ENCODE peak calls at places on chromosomes 13 and 19, in six cellular contexts. One of them, this sample, is unnamed.

GRCh38 chr19:1173160-1173844 is 766 bp downstream of the SBNO2 start:
- DNase-seq in effector CD4-positive, alpha-beta T cell: no peak
- DNase-seq in astrocyte: no peak
- DNase-seq in T follicular helper cell: no peak
- DNase-seq in NCI-H1930: no peak
- DNase-seq in K562: peak
- DNase-seq in this sample: no peak

GRCh38 chr19:17385878-17386611 is 8.0 kb downstream of the CCDC194 start:
- DNase-seq in astrocyte: no peak
- DNase-seq in T follicular helper cell: peak
- DNase-seq in K562: peak
- DNase-seq in effector CD4-positive, alpha-beta T cell: peak
- DNase-seq in NCI-H1930: peak
- DNase-seq in this sample: peak

GRCh38 chr13:42396501-42396900 is 124.5 kb downstream of the AKAP11 start:
- DNase-seq in effector CD4-positive, alpha-beta T cell: peak
- DNase-seq in K562: no peak
- DNase-seq in T follicular helper cell: peak
- DNase-seq in NCI-H1930: no peak
- DNase-seq in astrocyte: no peak
- DNase-seq in this sample: no peak

GRCh38 chr13:50592412-50593145 is 250.9 kb downstream of the DLEU7 start:
- DNase-seq in effector CD4-positive, alpha-beta T cell: no peak
- DNase-seq in NCI-H1930: no peak
- DNase-seq in astrocyte: peak
- DNase-seq in T follicular helper cell: no peak
- DNase-seq in K562: no peak
- DNase-seq in this sample: no peak

GRCh38 chr19:11181488-11181887 is 15.9 kb downstream of the KANK2 start:
- DNase-seq in astrocyte: no peak
- DNase-seq in T follicular helper cell: no peak
- DNase-seq in K562: no peak
- DNase-seq in NCI-H1930: no peak
- DNase-seq in effector CD4-positive, alpha-beta T cell: no peak
- DNase-seq in this sample: no peak

GRCh38 chr19:41373993-41374392 is 2.3 kb upstream of the TMEM91 start:
- DNase-seq in T follicular helper cell: no peak
- DNase-seq in NCI-H1930: peak
- DNase-seq in astrocyte: peak
- DNase-seq in effector CD4-positive, alpha-beta T cell: no peak
- DNase-seq in K562: no peak
- DNase-seq in this sample: peak

GRCh38 chr13:95697052-95697680 is 20.2 kb downstream of the DNAJC3 start:
- DNase-seq in K562: no peak
- DNase-seq in NCI-H1930: no peak
- DNase-seq in T follicular helper cell: no peak
- DNase-seq in effector CD4-positive, alpha-beta T cell: no peak
- DNase-seq in astrocyte: no peak
- DNase-seq in this sample: no peak

GRCh38 chr13:49046002-49046401 is 70.3 kb downstream of the FNDC3A start:
- DNase-seq in astrocyte: peak
- DNase-seq in K562: no peak
- DNase-seq in NCI-H1930: no peak
- DNase-seq in effector CD4-positive, alpha-beta T cell: no peak
- DNase-seq in T follicular helper cell: no peak
- DNase-seq in this sample: no peak

GRCh38 chr19:49689133-49690072 is at the start of gene ADM5:
- DNase-seq in T follicular helper cell: no peak
- DNase-seq in K562: no peak
- DNase-seq in effector CD4-positive, alpha-beta T cell: no peak
- DNase-seq in astrocyte: no peak
- DNase-seq in NCI-H1930: peak
- DNase-seq in this sample: peak

GRCh38 chr19:35213678-35214632 is 14.6 kb downstream of the FAM187B start:
- DNase-seq in T follicular helper cell: peak
- DNase-seq in NCI-H1930: no peak
- DNase-seq in K562: no peak
- DNase-seq in astrocyte: peak
- DNase-seq in effector CD4-positive, alpha-beta T cell: peak
- DNase-seq in this sample: peak

GRCh38 chr19:45098521-45099464 is 5.8 kb downstream of the PPP1R37 start:
- DNase-seq in T follicular helper cell: no peak
- DNase-seq in K562: no peak
- DNase-seq in astrocyte: peak
- DNase-seq in NCI-H1930: no peak
- DNase-seq in effector CD4-positive, alpha-beta T cell: no peak
- DNase-seq in this sample: peak

GRCh38 chr13:51524312-51524711 is 60.0 kb upstream of the WDFY2 start:
- DNase-seq in T follicular helper cell: no peak
- DNase-seq in astrocyte: no peak
- DNase-seq in K562: no peak
- DNase-seq in effector CD4-positive, alpha-beta T cell: no peak
- DNase-seq in NCI-H1930: peak
- DNase-seq in this sample: no peak

GRCh38 chr19:45677351-45678230 is 9.6 kb downstream of the GIPR start:
- DNase-seq in NCI-H1930: no peak
- DNase-seq in astrocyte: peak
- DNase-seq in K562: peak
- DNase-seq in T follicular helper cell: peak
- DNase-seq in effector CD4-positive, alpha-beta T cell: peak
- DNase-seq in this sample: peak

GRCh38 chr13:51935326-51936171 is 73.8 kb downstream of the CCDC70 start:
- DNase-seq in K562: peak
- DNase-seq in effector CD4-positive, alpha-beta T cell: no peak
- DNase-seq in astrocyte: no peak
- DNase-seq in NCI-H1930: no peak
- DNase-seq in T follicular helper cell: no peak
- DNase-seq in this sample: peak

GRCh38 chr19:18097217-18097992 is at the start of gene MAST3:
- DNase-seq in NCI-H1930: peak
- DNase-seq in T follicular helper cell: peak
- DNase-seq in K562: peak
- DNase-seq in astrocyte: no peak
- DNase-seq in effector CD4-positive, alpha-beta T cell: peak
- DNase-seq in this sample: peak

GRCh38 chr13:100954430-100955361 is 280.1 kb upstream of the TMTC4 start:
- DNase-seq in astrocyte: peak
- DNase-seq in K562: no peak
- DNase-seq in effector CD4-positive, alpha-beta T cell: no peak
- DNase-seq in T follicular helper cell: no peak
- DNase-seq in NCI-H1930: no peak
- DNase-seq in this sample: no peak

GRCh38 chr19:43476606-43477005 is 11.2 kb upstream of the LYPD3 start:
- DNase-seq in astrocyte: peak
- DNase-seq in NCI-H1930: no peak
- DNase-seq in T follicular helper cell: no peak
- DNase-seq in effector CD4-positive, alpha-beta T cell: no peak
- DNase-seq in K562: no peak
- DNase-seq in this sample: no peak

GRCh38 chr19:49436381-49437017 is 4.8 kb downstream of the SLC17A7 start:
- DNase-seq in NCI-H1930: peak
- DNase-seq in T follicular helper cell: no peak
- DNase-seq in astrocyte: no peak
- DNase-seq in effector CD4-positive, alpha-beta T cell: no peak
- DNase-seq in K562: peak
- DNase-seq in this sample: no peak

GRCh38 chr19:37077929-37078716 is at the start of gene ZNF420:
- DNase-seq in astrocyte: peak
- DNase-seq in effector CD4-positive, alpha-beta T cell: peak
- DNase-seq in T follicular helper cell: peak
- DNase-seq in K562: peak
- DNase-seq in NCI-H1930: peak
- DNase-seq in this sample: peak

GRCh38 chr19:46806651-46807050 is 18.3 kb upstream of the SLC1A5 start:
- DNase-seq in T follicular helper cell: no peak
- DNase-seq in NCI-H1930: no peak
- DNase-seq in astrocyte: no peak
- DNase-seq in effector CD4-positive, alpha-beta T cell: no peak
- DNase-seq in K562: no peak
- DNase-seq in this sample: no peak

GRCh38 chr19:6680141-6680540 is 10.2 kb upstream of the TNFSF14 start:
- DNase-seq in NCI-H1930: no peak
- DNase-seq in astrocyte: no peak
- DNase-seq in effector CD4-positive, alpha-beta T cell: no peak
- DNase-seq in T follicular helper cell: no peak
- DNase-seq in K562: no peak
- DNase-seq in this sample: no peak

GRCh38 chr13:87172166-87172825 is 498.9 kb upstream of the SLITRK5 start:
- DNase-seq in astrocyte: peak
- DNase-seq in effector CD4-positive, alpha-beta T cell: no peak
- DNase-seq in K562: no peak
- DNase-seq in NCI-H1930: no peak
- DNase-seq in T follicular helper cell: no peak
- DNase-seq in this sample: no peak

GRCh38 chr13:64480648-64481047 is 2749.5 kb downstream of the PCDH9 start:
- DNase-seq in NCI-H1930: no peak
- DNase-seq in K562: no peak
- DNase-seq in T follicular helper cell: no peak
- DNase-seq in effector CD4-positive, alpha-beta T cell: no peak
- DNase-seq in astrocyte: peak
- DNase-seq in this sample: no peak

GRCh38 chr13:30257433-30258099 is 49.8 kb downstream of the KATNAL1 start:
- DNase-seq in K562: no peak
- DNase-seq in NCI-H1930: no peak
- DNase-seq in T follicular helper cell: no peak
- DNase-seq in astrocyte: peak
- DNase-seq in effector CD4-positive, alpha-beta T cell: no peak
- DNase-seq in this sample: no peak

GRCh38 chr19:13056052-13056660 is 46.5 kb downstream of the LYL1 start:
- DNase-seq in NCI-H1930: no peak
- DNase-seq in effector CD4-positive, alpha-beta T cell: no peak
- DNase-seq in astrocyte: peak
- DNase-seq in T follicular helper cell: no peak
- DNase-seq in K562: no peak
- DNase-seq in this sample: no peak

GRCh38 chr19:17405250-17406038 is at the start of gene BST2:
- DNase-seq in K562: peak
- DNase-seq in NCI-H1930: no peak
- DNase-seq in effector CD4-positive, alpha-beta T cell: peak
- DNase-seq in T follicular helper cell: peak
- DNase-seq in astrocyte: peak
- DNase-seq in this sample: peak

GRCh38 chr13:110912651-110913051 is 2.2 kb downstream of the ANKRD10 start:
- DNase-seq in T follicular helper cell: no peak
- DNase-seq in K562: no peak
- DNase-seq in effector CD4-positive, alpha-beta T cell: no peak
- DNase-seq in NCI-H1930: no peak
- DNase-seq in astrocyte: peak
- DNase-seq in this sample: peak

GRCh38 chr13:31200636-31200970 is 828 bp downstream of the B3GLCT start:
- DNase-seq in effector CD4-positive, alpha-beta T cell: no peak
- DNase-seq in NCI-H1930: peak
- DNase-seq in K562: peak
- DNase-seq in astrocyte: no peak
- DNase-seq in T follicular helper cell: peak
- DNase-seq in this sample: peak

GRCh38 chr19:12975221-12975756 is 5.9 kb downstream of the DAND5 start:
- DNase-seq in effector CD4-positive, alpha-beta T cell: no peak
- DNase-seq in K562: no peak
- DNase-seq in astrocyte: no peak
- DNase-seq in NCI-H1930: no peak
- DNase-seq in T follicular helper cell: no peak
- DNase-seq in this sample: no peak